ENCODE peak calls at places on chromosomes 5 and 9, in six cellular contexts. Y is bronchial epithelial cell, J is OCI-LY7, E is IMR-90, F is lower leg skin, L is Caco-2. M is an unnamed sample.

GRCh38 chr9:70479880-70480291 is 65.4 kb upstream of the KLF9 start:
- DNase-seq in F (no peak), Y (peak), L (no peak), J (no peak), E (peak), M (peak)

GRCh38 chr9:79817469-79818004 is 245.8 kb downstream of the TLE4 start:
- DNase-seq in Y (no peak), J (no peak), L (no peak), F (peak), E (no peak), M (peak)

GRCh38 chr5:67222243-67223033 is 25.8 kb upstream of the CD180 start:
- DNase-seq in J (no peak), Y (no peak), F (no peak), E (no peak), L (no peak), M (no peak)

GRCh38 chr5:132411382-132411925 is 41.9 kb downstream of the SLC22A5 start:
- DNase-seq in Y (no peak), L (no peak), F (no peak), J (no peak), E (no peak), M (no peak)

GRCh38 chr9:115118471-115119156 is 657 bp upstream of the TNC start:
- DNase-seq in F (peak), E (peak), Y (peak), J (no peak), L (peak), M (peak)

GRCh38 chr5:81762853-81763252 is 12.0 kb upstream of the SSBP2 start:
- DNase-seq in F (no peak), E (no peak), L (no peak), Y (no peak), J (no peak), M (no peak)

GRCh38 chr5:101943784-101944183 is 352.3 kb downstream of the SLCO4C1 start:
- DNase-seq in F (no peak), J (peak), L (no peak), Y (peak), E (no peak), M (no peak)

GRCh38 chr5:140565780-140566095 is 1.1 kb downstream of the SLC35A4 start:
- DNase-seq in J (no peak), L (no peak), Y (peak), F (peak), E (no peak), M (peak)

GRCh38 chr5:179668404-179668803 is 12.4 kb downstream of the CBY3 start:
- DNase-seq in J (peak), F (no peak), L (no peak), Y (peak), E (peak), M (peak)

GRCh38 chr5:176918613-176919012 is 19.5 kb upstream of the HK3 start:
- DNase-seq in E (no peak), F (no peak), Y (no peak), J (no peak), L (no peak), M (no peak)

GRCh38 chr9:106860731-106861584 is 2.0 kb upstream of the ZNF462 start:
- DNase-seq in F (no peak), J (no peak), Y (peak), L (peak), E (peak), M (peak)

GRCh38 chr5:169281625-169282024 is 19.3 kb downstream of the SLIT3 start:
- DNase-seq in Y (no peak), J (no peak), E (no peak), L (no peak), F (no peak), M (no peak)

GRCh38 chr5:145887976-145888574 is 15.3 kb upstream of the GRXCR2 start:
- DNase-seq in E (peak), J (peak), L (peak), F (no peak), Y (peak), M (peak)

GRCh38 chr5:94632024-94632423 is 13.6 kb downstream of the SLF1 start:
- DNase-seq in F (no peak), L (no peak), J (peak), Y (no peak), E (no peak), M (no peak)

GRCh38 chr5:171158581-171158980 is 150.5 kb upstream of the TLX3 start:
- DNase-seq in E (no peak), Y (peak), J (no peak), F (no peak), L (no peak), M (no peak)

GRCh38 chr5:42819745-42820144 is 8.1 kb upstream of the SELENOP start:
- DNase-seq in J (no peak), F (no peak), L (no peak), Y (no peak), E (no peak), M (no peak)